ENCODE peak calls at places on chromosome 6, in six cellular contexts. D is DND-41, Q is cardiac muscle cell, J is K562, X is mucosa of descending colon, H is heart left ventricle. M is an unnamed sample.
A peak's percentile ranks its signal among the peaks of the same experiment; 100 is the strongest.

GRCh38 chr6:149362289-149362688 is 37.8 kb upstream of the SUMO4 start:
- DNase-seq in D (no peak), Q (no peak), J (no peak), X (no peak), H (no peak), M (no peak)

GRCh38 chr6:100467144-100468012 is 2.7 kb upstream of the SIM1 start:
- DNase-seq in D (no peak), Q (no peak), J (no peak), X (no peak), H (no peak), M (no peak)

GRCh38 chr6:156687875-156688549 is 89.2 kb upstream of the ARID1B start:
- DNase-seq in D (no peak), Q (peak; percentile 57), J (peak; percentile 83), X (peak; percentile 48), H (peak; percentile 26), M (no peak)

GRCh38 chr6:30013296-30013922 is 47.7 kb upstream of the POLR1H start:
- DNase-seq in D (peak; percentile 44), Q (peak; percentile 21), J (peak; percentile 32), X (peak; percentile 84), H (peak; percentile 62), M (peak; percentile 20)

GRCh38 chr6:136719280-136720044 is 72.8 kb downstream of the MAP3K5 start:
- DNase-seq in D (no peak), Q (no peak), J (no peak), X (no peak), H (no peak), M (no peak)

GRCh38 chr6:108295676-108296075 is 822 bp downstream of the AFG1L start:
- DNase-seq in D (no peak), Q (no peak), J (no peak), X (no peak), H (no peak), M (no peak)

GRCh38 chr6:26311012-26311384 is 54.0 kb upstream of the BTN3A2 start:
- DNase-seq in D (no peak), Q (peak; percentile 54), J (peak; percentile 87), X (no peak), H (no peak), M (no peak)

GRCh38 chr6:135743476-135743875 is 108.0 kb upstream of the PDE7B start:
- DNase-seq in D (no peak), Q (no peak), J (no peak), X (no peak), H (no peak), M (no peak)

GRCh38 chr6:161265975-161266374 is 7.9 kb downstream of the AGPAT4 start:
- DNase-seq in D (no peak), Q (no peak), J (no peak), X (no peak), H (no peak), M (no peak)

GRCh38 chr6:17484201-17484606 is 90.8 kb downstream of the CAP2 start:
- DNase-seq in D (no peak), Q (no peak), J (no peak), X (no peak), H (peak; percentile 42), M (no peak)

GRCh38 chr6:163756079-163756478 is 341.6 kb downstream of the QKI start:
- DNase-seq in D (no peak), Q (no peak), J (no peak), X (no peak), H (no peak), M (no peak)

GRCh38 chr6:7912024-7912423 is 1.4 kb upstream of the TXNDC5 start:
- DNase-seq in D (no peak), Q (no peak), J (no peak), X (no peak), H (peak; percentile 55), M (no peak)

GRCh38 chr6:121645100-121645745 is 209.8 kb downstream of the GJA1 start:
- DNase-seq in D (peak; percentile 83), Q (no peak), J (no peak), X (no peak), H (no peak), M (no peak)

GRCh38 chr6:147448212-147448611 is 60.3 kb upstream of the SAMD5 start:
- DNase-seq in D (no peak), Q (no peak), J (peak; percentile 75), X (no peak), H (no peak), M (no peak)

GRCh38 chr6:163309491-163310026 is 105.0 kb upstream of the QKI start:
- DNase-seq in D (no peak), Q (no peak), J (no peak), X (no peak), H (no peak), M (no peak)

GRCh38 chr6:158409451-158409850 is 97.2 kb downstream of the TULP4 start:
- DNase-seq in D (no peak), Q (peak; percentile 89), J (peak; percentile 56), X (no peak), H (peak; percentile 53), M (peak; percentile 39)

GRCh38 chr6:11258260-11259237 is 26.1 kb upstream of the NEDD9 start:
- DNase-seq in D (peak; percentile 58), Q (no peak), J (no peak), X (peak; percentile 49), H (no peak), M (peak; percentile 43)

GRCh38 chr6:91087864-91088263 is 501.0 kb upstream of the MAP3K7 start:
- DNase-seq in D (no peak), Q (no peak), J (no peak), X (no peak), H (no peak), M (no peak)

GRCh38 chr6:7673063-7673536 is 52.8 kb upstream of the BMP6 start:
- DNase-seq in D (no peak), Q (peak; percentile 52), J (peak; percentile 62), X (peak; percentile 73), H (peak; percentile 62), M (no peak)

GRCh38 chr6:39026175-39026574 is 22.4 kb upstream of the GLP1R start:
- DNase-seq in D (no peak), Q (no peak), J (no peak), X (no peak), H (no peak), M (no peak)

GRCh38 chr6:125807293-125807692 is 16.5 kb downstream of the NCOA7 start:
- DNase-seq in D (no peak), Q (no peak), J (no peak), X (no peak), H (no peak), M (no peak)

DNA sequence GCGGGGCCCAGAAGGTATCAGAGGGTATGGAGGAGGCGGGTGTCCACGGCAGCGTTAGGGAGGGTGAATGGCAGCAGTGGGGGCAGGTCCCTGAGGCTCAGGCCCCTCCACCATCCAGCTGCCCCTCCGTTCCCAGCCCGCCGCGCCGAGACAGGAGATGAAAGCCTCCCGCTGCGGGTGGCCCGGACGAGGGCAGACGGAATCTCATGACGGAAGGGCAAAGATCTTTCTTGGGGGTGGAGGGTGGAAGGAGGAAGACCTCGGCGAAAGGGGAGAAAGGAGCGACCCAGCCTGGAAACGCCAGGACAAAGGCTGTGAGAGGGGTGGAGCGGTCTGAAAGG is 441 bp downstream of the MICAL1 start:
- DNase-seq in D (no peak), Q (no peak), J (no peak), X (peak; percentile 77), H (no peak), M (no peak)
- H3K4me3 ChIP-seq in D (peak overlapping the region; percentile 97), Q (peak overlapping the region; percentile 53), J (peak overlapping the region; percentile 63), X (peak overlapping the region; percentile 59), H (peak overlapping the region; percentile 63), M (peak overlapping the region; percentile 90)

GRCh38 chr6:2999005-2999620 is 581 bp upstream of the NQO2 start:
- DNase-seq in D (peak; percentile 33), Q (peak; percentile 83), J (no peak), X (no peak), H (no peak), M (no peak)

GRCh38 chr6:3001146-3001772 is 1.6 kb downstream of the NQO2 start:
- DNase-seq in D (no peak), Q (no peak), J (no peak), X (no peak), H (no peak), M (no peak)

GRCh38 chr6:3001773-3002293 is 2.1 kb downstream of the NQO2 start:
- DNase-seq in D (no peak), Q (peak; percentile 81), J (peak; percentile 93), X (no peak), H (no peak), M (peak; percentile 74)

GRCh38 chr6:3005077-3005476 is 5.4 kb downstream of the NQO2 start:
- DNase-seq in D (no peak), Q (no peak), J (no peak), X (no peak), H (no peak), M (no peak)

DNA sequence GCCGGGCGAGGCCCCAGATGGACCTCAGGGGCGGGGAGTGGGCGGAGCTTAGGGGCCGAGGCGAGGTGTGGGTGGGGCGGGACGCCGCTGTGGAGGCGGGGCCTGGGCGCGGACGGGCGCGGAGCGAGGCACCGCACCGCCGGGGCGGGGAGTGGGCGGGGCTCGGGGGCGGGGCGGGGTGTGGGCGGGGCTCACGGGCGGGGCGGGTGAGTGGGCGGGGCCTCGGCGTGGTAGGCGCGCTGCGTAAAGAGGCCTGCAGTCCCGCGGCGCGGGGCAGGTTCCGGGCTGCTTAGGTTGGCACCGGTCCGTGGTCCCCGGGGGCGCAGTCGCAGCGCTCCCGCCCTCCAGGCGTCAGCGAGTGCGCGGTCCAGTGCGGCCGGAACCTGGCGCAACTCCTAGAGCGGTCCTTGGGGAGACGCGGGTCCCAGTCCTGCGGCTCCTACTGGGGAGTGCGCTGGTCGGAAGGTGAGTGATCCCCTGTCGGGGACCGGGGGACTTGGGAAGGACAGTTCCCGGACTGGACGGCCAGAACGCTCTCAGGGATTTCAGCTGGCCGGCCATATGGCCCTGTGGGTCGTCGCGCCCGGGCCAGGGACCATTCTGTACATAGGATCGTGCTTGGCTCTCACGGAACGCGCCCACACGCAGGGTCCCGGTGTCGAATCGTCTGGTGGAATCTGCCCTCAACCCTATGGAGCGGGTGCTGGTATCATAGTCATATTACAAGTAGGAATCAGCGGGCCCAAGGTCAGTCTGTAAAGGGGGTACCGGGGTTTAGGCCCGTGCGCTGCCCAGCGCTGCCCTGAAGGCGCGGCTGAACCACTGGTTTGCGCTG is at the start of gene NQO2:
- DNase-seq in D (peak; percentile 86), Q (peak; percentile 91), J (peak; percentile 95), X (peak; percentile 99), H (peak; percentile 96), M (peak; percentile 53)
- H3K4me3 ChIP-seq in D (peak within 1 kb of the TSS; percentile 95), Q (peak within 1 kb of the TSS; percentile 54), J (peak within 1 kb of the TSS; percentile 86), X (peak within 1 kb of the TSS; percentile 42), H (peak within 1 kb of the TSS; percentile 86), M (peak within 1 kb of the TSS; percentile 86)

GRCh38 chr6:167146977-167147376 is 10.8 kb downstream of the GPR31 start:
- DNase-seq in D (no peak), Q (no peak), J (no peak), X (no peak), H (no peak), M (no peak)
- H3K4me3 ChIP-seq in D (no peak overlapping the region), Q (no peak overlapping the region), J (no peak overlapping the region), X (no peak overlapping the region), H (no peak overlapping the region), M (no peak overlapping the region)

DNA sequence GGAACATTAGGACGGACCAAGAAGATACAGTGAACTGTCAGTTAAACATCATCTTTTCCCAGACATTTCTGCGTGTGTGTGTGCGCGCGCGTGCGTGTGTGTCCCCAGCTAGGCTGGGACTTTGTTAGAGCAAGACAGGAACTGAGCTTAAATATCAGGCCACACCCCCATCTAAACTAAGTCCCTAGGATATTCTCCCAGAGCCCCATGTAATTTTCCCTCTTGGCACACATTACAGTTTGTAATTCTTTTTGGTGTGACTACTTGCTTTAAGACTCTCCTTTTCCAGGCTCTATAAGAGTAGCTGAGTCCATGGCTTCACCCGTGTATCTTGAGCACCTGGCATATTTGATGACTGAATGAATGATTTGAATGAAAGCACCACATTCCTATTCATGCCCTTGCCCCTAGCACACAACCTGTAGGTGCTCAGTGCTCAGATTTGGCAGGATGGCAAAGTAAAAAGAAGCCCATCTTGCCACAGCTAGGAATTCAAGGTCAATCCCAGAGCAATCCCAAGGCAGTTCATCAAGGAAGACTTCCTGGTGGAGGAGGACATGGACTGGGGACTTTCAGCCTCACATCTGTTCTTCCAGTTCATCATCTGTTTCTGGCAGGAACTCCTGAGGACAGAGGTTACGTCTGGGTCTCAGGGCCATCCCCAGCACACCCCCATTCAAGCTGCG is 69.2 kb downstream of the MRPL14 start:
- DNase-seq in D (no peak), Q (no peak), J (peak; percentile 59), X (no peak), H (no peak), M (no peak)
- H3K4me3 ChIP-seq in D (no peak overlapping the region), Q (no peak overlapping the region), J (no peak overlapping the region), X (no peak overlapping the region), H (no peak overlapping the region), M (no peak overlapping the region)